ENCODE peak calls at places on chromosome 17, in ten cellular contexts. S is heart left ventricle, Z is cardiac muscle cell, G is ascending aorta, N is body of pancreas, P is GM23338, F is coronary artery, K is transverse colon, E is WERI-Rb-1, O is neuronal stem cell. T is an unnamed sample.

GRCh38 chr17:73189417-73190099 is 3.3 kb upstream of the COG1 start:
- DNase-seq in S (no peak), Z (peak), G (no peak), N (no peak), P (peak), F (no peak), K (no peak), E (peak), O (peak), T (no peak)

GRCh38 chr17:59825533-59826316 is 67.0 kb downstream of the TUBD1 start:
- DNase-seq in S (no peak), Z (peak), G (no peak), N (no peak), P (no peak), F (no peak), K (no peak), E (no peak), O (no peak), T (no peak)

GRCh38 chr17:37605081-37605480 is 4.1 kb downstream of the SYNRG start:
- DNase-seq in S (no peak), Z (no peak), G (no peak), N (no peak), P (no peak), F (no peak), K (no peak), E (no peak), O (no peak), T (no peak)

GRCh38 chr17:59963738-59964454 is 644 bp downstream of the RNFT1 start:
- DNase-seq in S (peak), Z (peak), G (no peak), N (peak), P (peak), F (no peak), K (peak), E (peak), O (no peak), T (no peak)

GRCh38 chr17:31339906-31340661 is 18.7 kb upstream of the EVI2A start:
- DNase-seq in S (no peak), Z (peak), G (no peak), N (no peak), P (no peak), F (no peak), K (no peak), E (no peak), O (no peak), T (no peak)

GRCh38 chr17:19460695-19461094 is 49.7 kb downstream of the RNF112 start:
- DNase-seq in S (no peak), Z (no peak), G (no peak), N (no peak), P (peak), F (peak), K (peak), E (no peak), O (no peak), T (no peak)

GRCh38 chr17:63221941-63222340 is 224.2 kb downstream of the CYB561 start:
- DNase-seq in S (no peak), Z (no peak), G (no peak), N (no peak), P (no peak), F (no peak), K (no peak), E (no peak), O (no peak), T (no peak)

GRCh38 chr17:27353469-27354050 is 59.6 kb downstream of the WSB1 start:
- DNase-seq in S (peak), Z (peak), G (peak), N (peak), P (peak), F (peak), K (peak), E (peak), O (peak), T (peak)

GRCh38 chr17:35651467-35651866 is 64.3 kb downstream of the AP2B1 start:
- DNase-seq in S (no peak), Z (no peak), G (no peak), N (no peak), P (no peak), F (no peak), K (no peak), E (no peak), O (no peak), T (no peak)

GRCh38 chr17:7476474-7476873 is 3.0 kb downstream of the ZBTB4 start:
- DNase-seq in S (no peak), Z (no peak), G (no peak), N (no peak), P (no peak), F (no peak), K (no peak), E (no peak), O (no peak), T (no peak)
- H3K27ac ChIP-seq in S (peak), Z (peak), G (peak), N (peak), P (no peak), F (peak), K (peak), E (no peak), O (no peak), T (peak)

GRCh38 chr17:1643999-1644492 is 1.5 kb downstream of the SCARF1 start:
- DNase-seq in S (peak), Z (peak), G (no peak), N (no peak), P (no peak), F (no peak), K (no peak), E (no peak), O (no peak), T (no peak)
- H3K4me3 ChIP-seq in S (peak), Z (no peak), G (peak), N (no peak), P (peak), F (peak), K (peak), E (no peak), O (peak), T (peak)

GRCh38 chr17:47117386-47117785 is 71.7 kb downstream of the CDC27 start:
- DNase-seq in S (no peak), Z (no peak), G (no peak), N (no peak), P (no peak), F (no peak), K (no peak), E (no peak), O (no peak), T (no peak)

GRCh38 chr17:47120521-47121095 is 68.5 kb downstream of the CDC27 start:
- DNase-seq in S (no peak), Z (no peak), G (no peak), N (no peak), P (no peak), F (no peak), K (no peak), E (no peak), O (no peak), T (no peak)

GRCh38 chr17:47119746-47120520 is 69.2 kb downstream of the CDC27 start:
- DNase-seq in S (no peak), Z (peak), G (no peak), N (no peak), P (no peak), F (no peak), K (no peak), E (no peak), O (no peak), T (no peak)
- H3K27ac ChIP-seq in S (no peak), Z (no peak), G (no peak), N (no peak), P (no peak), F (no peak), K (no peak), E (no peak), O (no peak), T (peak)

GRCh38 chr17:39793473-39793872 is 55.7 kb downstream of the GRB7 start:
- DNase-seq in S (no peak), Z (no peak), G (no peak), N (no peak), P (no peak), F (no peak), K (no peak), E (no peak), O (no peak), T (no peak)

GRCh38 chr17:39794249-39794970 is 56.7 kb downstream of the GRB7 start:
- DNase-seq in S (no peak), Z (no peak), G (no peak), N (no peak), P (no peak), F (no peak), K (peak), E (no peak), O (no peak), T (no peak)

GRCh38 chr17:39787743-39788484 is 50.2 kb downstream of the GRB7 start:
- DNase-seq in S (no peak), Z (no peak), G (no peak), N (no peak), P (peak), F (no peak), K (no peak), E (no peak), O (no peak), T (no peak)

GRCh38 chr17:39791296-39791992 is 53.7 kb downstream of the GRB7 start:
- DNase-seq in S (no peak), Z (no peak), G (no peak), N (no peak), P (peak), F (no peak), K (no peak), E (no peak), O (peak), T (no peak)

DNA sequence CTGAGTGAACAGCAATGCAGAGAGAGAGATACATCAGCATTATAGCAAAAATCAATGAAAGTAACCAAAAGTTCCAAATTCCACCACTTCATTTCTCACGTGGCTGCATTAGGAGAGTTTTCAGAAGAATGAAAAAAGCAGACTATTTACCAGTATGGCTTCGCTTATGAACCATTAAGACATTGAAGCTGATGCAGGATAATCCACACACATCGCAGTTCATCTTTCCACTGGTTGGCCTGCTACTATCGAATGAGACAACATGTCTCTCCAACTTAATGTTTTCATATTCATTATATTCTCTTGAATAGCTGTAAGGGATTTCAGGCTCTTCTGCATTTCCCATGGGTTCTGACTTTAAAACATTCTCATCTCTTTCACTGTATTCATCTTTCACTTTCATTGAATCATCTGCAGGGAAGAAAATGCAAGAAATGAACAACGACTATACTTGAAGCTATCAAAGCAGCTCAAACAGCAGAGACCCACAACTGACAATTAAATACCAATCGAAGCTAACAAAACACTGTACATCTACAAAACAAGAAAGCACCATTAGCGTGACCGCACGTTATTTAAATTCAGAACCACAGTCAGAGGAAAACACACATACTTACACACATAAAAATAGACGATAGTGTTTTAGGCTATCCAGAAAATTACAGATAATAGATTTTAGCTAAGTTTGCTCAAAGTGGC is 54.9 kb downstream of the GRB7 start:
- DNase-seq in S (no peak), Z (no peak), G (no peak), N (no peak), P (no peak), F (no peak), K (no peak), E (no peak), O (no peak), T (no peak)
- H3K4me3 ChIP-seq in S (no peak), Z (no peak), G (no peak), N (no peak), P (no peak), F (no peak), K (no peak), E (no peak), O (no peak), T (no peak)

GRCh38 chr17:38743556-38744171 is 4.5 kb downstream of the PCGF2 start:
- DNase-seq in S (no peak), Z (no peak), G (no peak), N (peak), P (peak), F (no peak), K (no peak), E (no peak), O (no peak), T (no peak)
- H3K27ac ChIP-seq in S (peak), Z (no peak), G (peak), N (peak), P (no peak), F (no peak), K (peak), E (no peak), O (no peak), T (no peak)

DNA sequence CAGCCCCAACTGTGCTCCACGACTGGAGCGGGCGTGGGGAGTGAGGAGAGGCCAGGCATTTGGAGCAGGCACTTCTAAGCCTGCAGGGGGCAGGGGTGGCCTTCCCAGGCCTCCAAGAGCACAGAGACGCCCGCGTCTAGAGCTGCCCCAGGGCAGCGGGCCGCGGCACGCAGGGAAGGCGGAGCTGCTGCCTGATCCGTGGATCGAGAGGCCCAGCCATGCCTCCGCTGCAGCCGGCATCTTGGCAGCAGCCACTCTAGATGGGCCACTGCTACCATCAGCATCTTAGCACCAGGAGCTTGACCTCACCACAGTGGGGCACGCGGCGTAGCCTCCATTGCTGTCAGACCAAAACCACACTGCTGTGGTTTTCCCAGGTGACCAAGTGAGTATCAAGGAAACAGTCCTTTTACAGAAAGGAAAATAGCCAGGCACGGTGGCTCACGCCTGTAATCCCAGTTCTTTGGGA is 20.4 kb upstream of the WDR45B start:
- DNase-seq in S (peak), Z (peak), G (no peak), N (peak), P (peak), F (no peak), K (peak), E (peak), O (peak), T (no peak)
- H3K4me3 ChIP-seq in S (peak), Z (no peak), G (no peak), N (no peak), P (no peak), F (no peak), K (no peak), E (no peak), O (peak), T (no peak)

DNA sequence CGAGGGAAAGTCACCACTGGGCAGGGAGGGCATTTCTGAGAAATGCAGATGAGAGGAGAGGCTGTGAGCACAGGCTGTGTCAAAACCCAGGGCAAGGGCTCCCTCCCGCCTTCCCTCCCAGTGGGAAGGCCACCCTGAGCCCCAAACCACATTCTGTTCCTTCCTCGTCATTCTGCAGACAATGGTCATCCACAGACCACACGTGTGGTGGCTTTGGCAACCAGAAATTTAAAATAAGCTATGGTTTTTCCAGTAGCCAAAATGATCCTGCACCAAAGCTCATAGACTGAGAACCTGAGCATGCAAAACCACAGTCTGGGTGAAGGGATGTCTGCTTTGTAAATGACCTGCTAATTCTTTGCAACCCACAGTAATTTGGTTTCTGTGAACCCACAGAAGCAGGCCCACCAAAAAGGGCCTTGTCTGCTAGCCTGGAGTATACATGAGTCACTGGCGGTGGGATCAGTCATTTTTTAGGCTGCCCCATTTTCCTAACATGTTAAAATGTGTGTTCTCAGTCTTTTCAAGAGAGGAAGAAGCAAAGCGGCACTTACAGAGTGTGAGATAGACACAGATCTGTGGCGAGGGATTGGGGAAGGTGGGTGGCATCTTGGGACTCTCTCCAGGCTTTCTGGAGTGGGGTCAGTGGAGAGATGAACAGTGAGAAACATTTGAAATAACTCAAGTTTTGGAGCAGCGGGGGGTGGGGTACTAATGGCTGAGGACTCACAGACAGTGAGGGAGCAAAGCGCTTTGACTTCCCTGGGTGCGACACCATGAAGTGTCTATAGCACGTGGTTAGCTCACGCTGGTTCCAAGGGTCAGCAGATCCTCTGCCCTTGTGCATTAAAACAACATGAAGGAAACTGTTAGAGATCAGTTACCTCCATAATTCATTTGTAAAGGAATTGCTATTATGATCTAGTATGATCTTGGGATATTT is 20.5 kb downstream of the GRB7 start:
- DNase-seq in S (no peak), Z (no peak), G (no peak), N (no peak), P (no peak), F (peak), K (peak), E (no peak), O (no peak), T (no peak)
- H3K27ac ChIP-seq in S (no peak), Z (no peak), G (no peak), N (no peak), P (no peak), F (no peak), K (peak), E (no peak), O (no peak), T (no peak)

T was measured in RWPE2.